ENCODE peak calls at places on chromosomes 16 and 17, in seven cellular contexts. I, S, H, R, G, C and X are unnamed samples.

GRCh38 chr16:26330654-26331053 is 638.9 kb downstream of the HS3ST4 start:
- DNase-seq in H (no peak), C (no peak), I (no peak), G (no peak), R (no peak), S (no peak), X (no peak)

GRCh38 chr16:66681676-66682075 is 14.9 kb downstream of the CMTM4 start:
- DNase-seq in H (no peak), C (no peak), G (no peak), I (no peak), S (no peak), R (peak), X (no peak)

GRCh38 chr17:10099051-10099571 is 99.3 kb downstream of the GAS7 start:
- DNase-seq in H (no peak), G (no peak), R (no peak), I (peak), S (no peak), C (no peak), X (no peak)

GRCh38 chr17:42819939-42820535 is 4.0 kb downstream of the BECN1 start:
- DNase-seq in H (no peak), R (peak), C (peak), S (peak), G (peak), I (peak), X (peak)

GRCh38 chr17:10295728-10296343 is 77.0 kb downstream of the MYH13 start:
- DNase-seq in I (peak), G (peak), S (peak), C (no peak), H (peak), R (peak), X (peak)

GRCh38 chr16:67951485-67951884 is 7.6 kb upstream of the LCAT start:
- DNase-seq in R (no peak), S (no peak), G (no peak), C (no peak), I (no peak), H (no peak), X (no peak)

GRCh38 chr16:15599303-15600070 is 43.5 kb downstream of the MARF1 start:
- DNase-seq in R (peak), C (no peak), H (no peak), I (no peak), S (no peak), G (no peak), X (no peak)

GRCh38 chr16:80656731-80657150 is 115.9 kb downstream of the DYNLRB2 start:
- DNase-seq in H (peak), G (no peak), S (no peak), I (no peak), R (no peak), C (no peak), X (no peak)

GRCh38 chr17:82941021-82942001 is 101.5 kb upstream of the ZNF750 start:
- DNase-seq in R (no peak), I (no peak), S (no peak), G (no peak), H (no peak), C (no peak), X (no peak)

GRCh38 chr17:44209786-44210341 is 9.6 kb downstream of the UBTF start:
- DNase-seq in G (no peak), C (no peak), S (no peak), H (no peak), I (peak), R (peak), X (no peak)

GRCh38 chr17:7673239-7673638 is 14.1 kb downstream of the TP53 start:
- DNase-seq in H (peak), I (no peak), S (no peak), R (peak), G (peak), C (no peak), X (no peak)

GRCh38 chr16:59698341-59698979 is 964.3 kb upstream of the GOT2 start:
- DNase-seq in C (no peak), S (no peak), H (no peak), I (peak), R (peak), G (no peak), X (no peak)

GRCh38 chr17:79951361-79952264 is 84.1 kb downstream of the TBC1D16 start:
- DNase-seq in S (peak), I (peak), G (peak), R (no peak), H (no peak), C (no peak), X (no peak)

GRCh38 chr16:12096828-12097522 is 120.4 kb downstream of the SNX29 start:
- DNase-seq in H (no peak), C (no peak), I (no peak), R (no peak), S (no peak), G (no peak), X (no peak)

GRCh38 chr16:66419527-66419926 is 7.6 kb upstream of the BEAN1 start:
- DNase-seq in G (peak), R (no peak), I (no peak), S (no peak), H (no peak), C (no peak), X (no peak)

GRCh38 chr17:41666708-41667279 is 21.9 kb upstream of the EIF1 start:
- DNase-seq in C (peak), H (peak), I (peak), G (peak), S (peak), R (peak), X (peak)

GRCh38 chr16:64132190-64132589 is 989.7 kb downstream of the CDH11 start:
- DNase-seq in G (no peak), R (no peak), H (no peak), C (no peak), S (no peak), I (no peak), X (no peak)

GRCh38 chr17:3965123-3965800 is 1.0 kb upstream of the ATP2A3 start:
- DNase-seq in G (peak), S (no peak), H (peak), R (peak), I (no peak), C (peak), X (peak)

GRCh38 chr17:61230461-61230860 is 169.2 kb upstream of the TBX2 start:
- DNase-seq in C (no peak), I (no peak), S (no peak), G (no peak), R (no peak), H (no peak), X (no peak)

GRCh38 chr17:1931759-1932579 is 93.2 kb downstream of the RTN4RL1 start:
- DNase-seq in C (no peak), S (no peak), I (peak), H (no peak), R (peak), G (peak), X (peak)

GRCh38 chr16:61820398-61820797 is 215.8 kb downstream of the CDH8 start:
- DNase-seq in H (no peak), S (no peak), R (peak), I (no peak), G (no peak), C (no peak), X (no peak)

GRCh38 chr17:17842111-17842876 is 5.5 kb upstream of the SREBF1 start:
- DNase-seq in G (no peak), C (no peak), H (no peak), S (no peak), I (no peak), R (no peak), X (no peak)

GRCh38 chr16:56814537-56815432 is 50.2 kb upstream of the SLC12A3 start:
- DNase-seq in R (no peak), S (peak), G (peak), I (no peak), H (no peak), C (no peak), X (no peak)

GRCh38 chr17:83143817-83144231 is 64.4 kb downstream of the METRNL start:
- DNase-seq in H (no peak), S (no peak), I (no peak), G (no peak), R (no peak), C (no peak), X (no peak)

GRCh38 chr17:7191571-7192270 is 12.6 kb upstream of the ASGR1 start:
- DNase-seq in S (peak), R (peak), C (no peak), H (no peak), I (peak), G (peak), X (peak)

GRCh38 chr17:82767041-82767754 is 15.3 kb downstream of the TBCD start:
- DNase-seq in S (peak), R (peak), I (peak), H (no peak), C (no peak), G (peak), X (no peak)

GRCh38 chr16:48317614-48318013 is 67.6 kb downstream of the SIAH1 start:
- DNase-seq in C (no peak), S (no peak), H (no peak), G (peak), I (peak), R (peak), X (no peak)

GRCh38 chr17:37291351-37291750 is 84.4 kb upstream of the C17orf78 start:
- DNase-seq in I (no peak), G (no peak), C (no peak), H (no peak), R (no peak), S (no peak), X (no peak)

GRCh38 chr16:3170440-3171180 is 17.4 kb upstream of the OR1F1 start:
- DNase-seq in H (no peak), R (no peak), S (no peak), G (peak), C (no peak), I (no peak), X (no peak)

GRCh38 chr17:81399481-81400153 is 4.4 kb downstream of the BAHCC1 start:
- DNase-seq in G (no peak), C (no peak), H (no peak), R (peak), S (no peak), I (no peak), X (no peak)

GRCh38 chr16:81493755-81494433 is 49.3 kb downstream of the CMIP start:
- DNase-seq in C (peak), I (peak), G (peak), H (no peak), R (peak), S (peak), X (no peak)

GRCh38 chr16:89525146-89525913 is 17.1 kb downstream of the SPG7 start:
- DNase-seq in I (no peak), G (no peak), S (no peak), C (no peak), H (no peak), R (no peak), X (no peak)

GRCh38 chr17:21842332-21843317 is 150.3 kb downstream of the KCNJ18 start:
- DNase-seq in G (no peak), H (no peak), S (no peak), R (no peak), C (no peak), I (no peak), X (no peak)

GRCh38 chr17:7701681-7702080 is 3.3 kb upstream of the EFNB3 start:
- DNase-seq in C (no peak), I (no peak), H (no peak), G (no peak), S (no peak), R (no peak), X (no peak)

GRCh38 chr17:13337864-13338371 is 263.8 kb downstream of the HS3ST3A1 start:
- DNase-seq in G (peak), S (no peak), C (no peak), H (no peak), I (peak), R (peak), X (peak)

GRCh38 chr17:29237476-29238132 is 9.1 kb upstream of the CRYBA1 start:
- DNase-seq in C (peak), H (no peak), G (peak), R (no peak), I (peak), S (no peak), X (no peak)

GRCh38 chr17:43984521-43984920 is 19.9 kb upstream of the NAGS start:
- DNase-seq in H (no peak), G (peak), I (no peak), S (no peak), C (no peak), R (no peak), X (no peak)

GRCh38 chr17:74971842-74972106 is 785 bp downstream of the HID1 start:
- DNase-seq in G (no peak), R (no peak), I (no peak), H (no peak), S (no peak), C (no peak), X (no peak)

GRCh38 chr17:74970395-74970794 is 2.2 kb downstream of the HID1 start:
- DNase-seq in H (no peak), R (no peak), G (no peak), C (no peak), S (no peak), I (no peak), X (no peak)

GRCh38 chr17:74972107-74972972 is at the start of gene HID1:
- DNase-seq in S (no peak), I (no peak), H (no peak), C (peak), R (peak), G (peak), X (peak)

GRCh38 chr17:74972973-74973328 is 392 bp upstream of the HID1 start:
- DNase-seq in S (no peak), H (no peak), G (no peak), R (no peak), I (no peak), C (no peak), X (no peak)

DNA sequence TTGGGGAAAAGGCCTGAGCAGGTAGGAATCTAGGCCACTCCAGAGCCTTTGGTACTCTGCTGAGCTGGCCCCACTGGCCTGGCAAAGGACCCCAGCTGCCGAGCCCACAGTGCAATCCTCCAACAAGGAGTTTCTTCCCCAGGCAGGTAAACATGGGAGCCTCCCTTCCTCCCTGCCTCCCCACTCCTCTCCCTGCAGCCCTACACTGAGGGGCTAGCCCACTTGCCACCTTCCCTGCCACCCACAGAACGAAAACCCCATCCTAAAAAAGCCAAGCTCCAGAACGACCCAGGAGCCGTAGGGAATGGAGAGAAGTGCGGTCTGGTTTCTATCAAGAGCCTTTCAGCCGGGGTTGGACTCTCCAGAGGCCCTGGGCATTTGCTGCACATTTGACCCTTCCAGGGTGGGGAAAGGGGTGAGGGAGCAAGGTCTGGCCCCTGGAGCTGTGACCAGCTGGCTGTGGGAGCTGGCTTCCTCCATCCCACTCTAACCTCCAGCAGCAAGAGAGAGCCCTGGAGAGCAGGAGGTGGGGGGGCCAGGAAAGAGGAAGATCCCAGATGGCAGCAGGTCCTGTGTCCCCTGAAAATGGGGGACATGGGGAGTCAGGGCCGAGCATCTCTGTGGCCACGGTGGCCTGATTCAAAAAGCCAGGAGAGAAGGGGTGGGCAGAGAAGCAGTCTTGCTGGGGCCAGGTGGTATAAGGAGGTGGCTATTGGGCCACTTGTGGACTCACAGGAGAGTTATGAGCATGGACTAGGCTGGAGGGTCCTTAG is 1.3 kb downstream of the HID1 start:
- DNase-seq in H (no peak), R (no peak), S (no peak), G (no peak), C (no peak), I (no peak), X (no peak)
- H3K4me2 ChIP-seq in H (no peak), R (peak), S (peak), G (no peak), C (peak), I (no peak), X (peak)

GRCh38 chr16:51523400-51523799 is 372.3 kb upstream of the SALL1 start:
- DNase-seq in R (no peak), I (peak), S (no peak), G (no peak), C (no peak), H (no peak), X (no peak)
- H3K4me2 ChIP-seq in R (no peak), I (no peak), S (no peak), G (no peak), C (no peak), H (no peak), X (no peak)

GRCh38 chr17:8867361-8867981 is at the start of gene PIK3R6:
- DNase-seq in G (no peak), S (no peak), I (no peak), R (no peak), H (no peak), C (no peak), X (no peak)
- H3K4me2 ChIP-seq in G (no peak), S (no peak), I (no peak), R (no peak), H (peak), C (no peak), X (no peak)

DNA sequence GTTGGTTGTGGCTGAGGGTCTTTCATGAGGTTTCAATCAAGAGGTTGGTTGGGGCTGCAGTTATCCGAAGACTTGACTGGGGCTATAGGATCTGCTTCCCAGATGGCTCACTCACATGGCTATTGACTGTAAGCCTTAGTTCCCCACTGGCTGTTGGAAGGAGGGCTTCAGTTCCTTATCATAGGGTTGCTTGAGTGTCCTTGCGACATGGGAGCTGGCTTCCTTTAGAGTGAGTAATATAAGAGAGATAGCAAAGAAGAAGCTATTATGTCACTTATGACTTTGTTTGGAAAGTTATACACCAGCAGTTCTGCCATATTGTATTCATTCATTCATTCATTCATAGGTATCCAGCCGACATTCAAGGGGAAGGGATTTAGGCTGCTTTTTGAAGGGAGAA is 121.4 kb upstream of the WSCD1 start:
- DNase-seq in S (peak), G (no peak), C (no peak), I (no peak), H (no peak), R (no peak), X (no peak)
- H3K4me2 ChIP-seq in S (no peak), G (no peak), C (no peak), I (no peak), H (no peak), R (no peak), X (no peak)

DNA sequence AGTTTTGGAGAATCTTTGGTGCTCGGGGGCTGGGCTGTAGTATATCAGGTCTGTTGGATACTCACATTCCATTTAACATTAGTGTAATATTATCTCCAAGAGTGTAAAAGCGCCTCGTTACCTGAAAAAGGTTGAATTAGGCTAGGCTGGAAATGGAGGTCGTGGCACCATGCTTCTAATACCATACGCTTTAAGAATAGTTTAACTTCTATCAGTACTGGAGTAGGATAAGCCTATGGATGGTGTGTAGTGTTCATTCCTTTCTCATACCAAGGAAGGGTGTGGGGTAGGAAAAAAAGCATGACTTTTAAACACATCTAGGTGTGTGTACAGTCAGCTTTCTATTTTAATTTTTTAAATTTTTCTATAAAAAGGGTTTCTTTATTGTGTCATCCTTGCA is 2.0 kb downstream of the SRCAP start:
- DNase-seq in R (no peak), S (peak), C (no peak), H (no peak), I (no peak), G (no peak), X (no peak)
- H3K4me2 ChIP-seq in R (peak), S (no peak), C (no peak), H (peak), I (no peak), G (no peak), X (no peak)

GRCh38 chr17:66776999-66777688 is 57.8 kb upstream of the CACNG5 start:
- DNase-seq in R (no peak), H (no peak), G (no peak), C (no peak), S (no peak), I (peak), X (no peak)
- H3K4me2 ChIP-seq in R (no peak), H (no peak), G (no peak), C (no peak), S (peak), I (no peak), X (no peak)

GRCh38 chr16:818132-818531 is 17.6 kb upstream of the GNG13 start:
- DNase-seq in I (no peak), C (no peak), G (no peak), S (no peak), R (no peak), H (no peak), X (no peak)

GRCh38 chr16:813916-814412 is 13.4 kb upstream of the GNG13 start:
- DNase-seq in R (no peak), G (no peak), H (no peak), I (no peak), S (no peak), C (no peak), X (no peak)

GRCh38 chr16:814974-815373 is 14.4 kb upstream of the GNG13 start:
- DNase-seq in H (no peak), I (peak), S (no peak), C (no peak), R (no peak), G (no peak), X (no peak)

GRCh38 chr16:817001-817906 is 16.7 kb upstream of the GNG13 start:
- DNase-seq in H (no peak), G (no peak), I (no peak), C (no peak), S (no peak), R (no peak), X (no peak)

GRCh38 chr16:815861-816260 is 15.3 kb upstream of the GNG13 start:
- DNase-seq in H (no peak), S (no peak), G (no peak), R (no peak), I (no peak), C (no peak), X (no peak)
- H3K4me2 ChIP-seq in H (no peak), S (no peak), G (no peak), R (no peak), I (no peak), C (no peak), X (no peak)

GRCh38 chr17:78159575-78160158 is 8.7 kb upstream of the SYNGR2 start:
- DNase-seq in G (no peak), C (no peak), I (peak), S (peak), R (peak), H (peak), X (no peak)
- H3K4me2 ChIP-seq in G (no peak), C (no peak), I (peak), S (no peak), R (peak), H (peak), X (no peak)

GRCh38 chr16:72561-73537 is at the start of gene RHBDF1:
- DNase-seq in H (no peak), S (peak), R (peak), G (peak), C (no peak), I (peak), X (peak)

GRCh38 chr16:71210-71539 is 1.3 kb downstream of the RHBDF1 start:
- DNase-seq in I (no peak), S (no peak), R (no peak), G (no peak), H (no peak), C (no peak), X (no peak)

GRCh38 chr16:74025-74424 is 1.6 kb upstream of the RHBDF1 start:
- DNase-seq in C (no peak), H (no peak), R (no peak), S (no peak), G (no peak), I (no peak), X (no peak)

GRCh38 chr16:69181-69580 is 3.2 kb downstream of the RHBDF1 start:
- DNase-seq in C (no peak), S (no peak), R (no peak), H (no peak), I (no peak), G (no peak), X (no peak)

GRCh38 chr16:71540-72341 is 690 bp downstream of the RHBDF1 start:
- DNase-seq in C (peak), G (peak), R (peak), I (peak), H (no peak), S (peak), X (peak)
- H3K4me2 ChIP-seq in C (peak), G (peak), R (peak), I (peak), H (peak), S (peak), X (peak)